ENCODE peak calls at places on chromosomes 16 and 17, in four cellular contexts. X is WTC11, Y is K562, Q is GM12878. A is an unnamed sample.

GRCh38 chr17:65455972-65456343 is 105.5 kb downstream of the AXIN2 start:
- DNase-seq in X (peak; percentile 30), Q (no peak), Y (no peak), A (peak; percentile 45)

GRCh38 chr16:4641876-4642275 is 17.2 kb downstream of the MGRN1 start:
- DNase-seq in Y (no peak), X (no peak), Q (no peak), A (no peak)

GRCh38 chr16:85303354-85303883 is 191.1 kb upstream of the CIBAR2 start:
- DNase-seq in Q (no peak), X (peak; percentile 81), Y (peak; percentile 90), A (peak; percentile 28)

GRCh38 chr17:7755095-7755890 is 37.7 kb downstream of the DNAH2 start:
- DNase-seq in Q (no peak), Y (no peak), X (no peak), A (no peak)

GRCh38 chr17:66951605-66951953 is 12.9 kb upstream of the CACNG4 start:
- DNase-seq in Q (no peak), X (no peak), Y (no peak), A (no peak)

GRCh38 chr16:20225334-20225733 is 102.0 kb downstream of the GP2 start:
- DNase-seq in X (no peak), Y (no peak), Q (no peak), A (no peak)

GRCh38 chr16:63890072-63890471 is 1231.8 kb downstream of the CDH11 start:
- DNase-seq in Q (no peak), Y (no peak), X (no peak), A (no peak)

GRCh38 chr17:7712111-7712771 is 5.3 kb upstream of the DNAH2 start:
- DNase-seq in Y (no peak), Q (no peak), X (peak; percentile 53), A (no peak)

GRCh38 chr17:63189930-63190329 is 223.9 kb downstream of the TANC2 start:
- DNase-seq in Y (no peak), Q (no peak), X (no peak), A (no peak)

GRCh38 chr17:50803676-50804075 is 31.7 kb upstream of the WFIKKN2 start:
- DNase-seq in Q (no peak), Y (no peak), X (no peak), A (no peak)

GRCh38 chr17:9729735-9730420 is 61.5 kb downstream of the DHRS7C start:
- DNase-seq in X (no peak), Q (no peak), Y (no peak), A (no peak)

GRCh38 chr17:56937688-56938087 is 23.2 kb downstream of the COIL start:
- DNase-seq in X (no peak), Q (no peak), Y (peak; percentile 26), A (no peak)

GRCh38 chr16:67504190-67505021 is 21.1 kb upstream of the AGRP start:
- DNase-seq in Q (no peak), Y (peak; percentile 95), X (no peak), A (peak; percentile 56)

GRCh38 chr16:73062640-73063283 is 14.8 kb upstream of the ZFHX3 start:
- DNase-seq in X (peak; percentile 74), Q (no peak), Y (no peak), A (no peak)

GRCh38 chr16:52546291-52546941 is 527 bp downstream of the TOX3 start:
- DNase-seq in X (peak; percentile 42), Q (no peak), Y (no peak), A (no peak)

GRCh38 chr17:44598932-44599297 is 41.6 kb downstream of the FZD2 start:
- DNase-seq in Q (no peak), X (no peak), Y (no peak), A (no peak)

GRCh38 chr16:25033852-25034251 is 18.7 kb upstream of the ARHGAP17 start:
- DNase-seq in Q (no peak), X (no peak), Y (no peak), A (no peak)

GRCh38 chr17:77744268-77744988 is 214.1 kb upstream of the TNRC6C start:
- DNase-seq in X (peak; percentile 5), Y (no peak), Q (no peak), A (no peak)

GRCh38 chr17:41636652-41637051 is 12.3 kb upstream of the KRT17 start:
- DNase-seq in Q (no peak), X (no peak), Y (no peak), A (no peak)
- TF ChIP-seq NR2C2 in Q (no peak), X (no peak), Y (no peak), A (no peak)

GRCh38 chr17:38994026-38994425 is 26.8 kb upstream of the FBXO47 start:
- DNase-seq in X (no peak), Y (no peak), Q (no peak), A (no peak)
- TF ChIP-seq SP1 in X (no peak), Y (no peak), Q (no peak), A (no peak)

GRCh38 chr17:49633762-49634486 is 44.0 kb downstream of the SPOP start:
- DNase-seq in X (no peak), Y (no peak), Q (no peak), A (no peak)

GRCh38 chr17:49632201-49632600 is 45.7 kb downstream of the SPOP start:
- DNase-seq in X (no peak), Q (no peak), Y (no peak), A (no peak)

GRCh38 chr17:49634487-49634865 is 43.4 kb downstream of the SPOP start:
- DNase-seq in X (no peak), Y (no peak), Q (no peak), A (no peak)

GRCh38 chr17:49631496-49631895 is 46.4 kb downstream of the SPOP start:
- DNase-seq in Y (no peak), Q (no peak), X (no peak), A (no peak)

DNA sequence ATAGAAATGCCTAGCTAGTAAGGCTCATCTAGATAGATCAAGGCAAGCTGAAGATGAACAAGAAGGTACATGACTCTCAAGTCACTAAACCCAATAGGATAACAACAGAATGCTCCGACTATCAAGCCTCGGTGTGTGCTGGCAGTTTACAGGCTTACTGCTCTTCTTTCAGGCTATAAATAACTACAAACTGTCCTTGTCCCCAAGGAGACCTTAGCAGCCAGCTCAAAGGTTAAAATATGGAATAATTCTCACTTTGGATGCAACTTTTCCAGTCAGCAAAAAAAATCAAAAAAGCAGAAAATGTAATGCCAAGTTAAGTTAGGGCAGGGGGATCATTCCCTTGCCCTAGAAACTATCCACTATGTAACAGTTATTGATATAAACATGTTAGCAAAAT is 44.6 kb downstream of the SPOP start:
- DNase-seq in X (no peak), Q (no peak), Y (no peak), A (no peak)
- TF ChIP-seq NR2C2 in X (no peak), Q (no peak), Y (no peak), A (no peak)

GRCh38 chr17:81180836-81181810 is 15.1 kb upstream of the AATK start:
- DNase-seq in X (no peak), Y (no peak), Q (no peak), A (no peak)

GRCh38 chr17:81179861-81180260 is 13.8 kb upstream of the AATK start:
- DNase-seq in Y (no peak), Q (no peak), X (no peak), A (no peak)

GRCh38 chr17:81176656-81177055 is 10.6 kb upstream of the AATK start:
- DNase-seq in X (no peak), Y (no peak), Q (no peak), A (peak; percentile 30)

GRCh38 chr17:81179220-81179619 is 13.2 kb upstream of the AATK start:
- DNase-seq in Y (no peak), Q (no peak), X (no peak), A (no peak)

GRCh38 chr17:81178136-81179091 is 12.4 kb upstream of the AATK start:
- DNase-seq in Q (no peak), Y (no peak), X (no peak), A (no peak)
- TF ChIP-seq SP1 in Q (no peak), Y (no peak), X (no peak), A (no peak)

GRCh38 chr16:66366433-66367299 is at the start of gene CDH5:
- DNase-seq in X (no peak), Y (no peak), Q (no peak), A (no peak)

GRCh38 chr16:66372078-66372897 is 5.8 kb downstream of the CDH5 start:
- DNase-seq in Q (no peak), Y (no peak), X (no peak), A (no peak)

GRCh38 chr16:66367968-66368891 is 1.7 kb downstream of the CDH5 start:
- DNase-seq in X (no peak), Y (no peak), Q (no peak), A (no peak)

GRCh38 chr16:66370786-66371684 is 4.5 kb downstream of the CDH5 start:
- DNase-seq in Y (no peak), Q (no peak), X (no peak), A (no peak)

DNA sequence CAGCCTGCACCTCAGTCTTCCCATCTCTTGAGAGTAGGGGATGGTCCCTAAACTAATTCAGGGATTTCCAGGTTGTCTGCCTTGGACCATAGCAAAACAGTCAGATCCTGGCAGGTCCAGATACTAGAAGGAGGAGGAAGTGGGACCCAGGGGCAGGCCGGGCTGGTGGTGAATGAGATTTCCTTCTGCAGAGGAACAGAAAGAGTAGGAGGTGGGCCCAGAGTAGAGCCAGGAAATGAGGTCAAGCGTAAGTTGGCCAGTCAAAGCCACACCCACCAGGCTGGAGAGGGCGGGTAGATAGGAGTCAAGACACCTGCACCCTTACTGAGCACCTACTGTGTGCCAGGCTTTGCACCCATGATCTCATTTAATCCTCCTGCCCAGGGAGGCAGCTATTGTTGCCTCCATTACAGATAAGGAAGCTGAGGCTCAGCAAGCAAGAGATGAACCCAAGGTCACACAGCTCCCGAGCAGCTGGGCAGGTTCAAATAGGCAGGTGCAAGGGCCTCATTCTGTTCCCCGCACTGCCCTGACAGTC is 2.6 kb downstream of the CDH5 start:
- DNase-seq in Y (no peak), Q (no peak), X (no peak), A (no peak)
- TF ChIP-seq NR2C2 in Y (no peak), Q (no peak), X (no peak), A (no peak)

DNA sequence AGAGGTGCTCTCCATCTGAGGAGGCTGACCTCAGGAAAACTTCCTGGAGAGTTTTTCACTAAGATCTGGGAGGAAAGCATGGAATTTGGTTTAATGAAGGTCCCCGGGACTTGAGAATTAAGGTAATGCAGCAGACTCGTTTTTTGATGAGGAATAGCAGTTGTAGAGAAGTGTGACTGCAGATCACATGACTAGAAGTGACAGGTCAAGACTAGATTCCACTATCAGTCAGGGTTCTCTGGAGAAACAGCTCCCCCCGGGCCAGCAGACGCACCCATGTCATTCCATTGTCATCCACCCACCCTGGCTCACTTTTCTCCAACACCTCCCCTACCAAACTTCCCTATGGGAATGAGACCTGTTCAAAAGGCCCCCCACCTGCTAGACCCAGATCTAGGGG is 1.9 kb upstream of the DHRS13 start:
- DNase-seq in Q (no peak), X (no peak), Y (peak; percentile 74), A (no peak)
- TF ChIP-seq SP1 in Q (no peak), X (no peak), Y (no peak), A (no peak)